ENCODE peak calls at places on chromosomes 16 and 17, in four cellular contexts. One of them, this sample, is unnamed.
A peak's percentile ranks its signal among the peaks of the same experiment; 100 is the strongest.

GRCh38 chr17:47279062-47279801 is 25.6 kb downstream of the ITGB3 start:
- DNase-seq in mucosa of descending colon: no peak
- DNase-seq in AG04449: peak; percentile 94
- DNase-seq in CD8-positive, alpha-beta T cell: no peak
- DNase-seq in this sample: peak; percentile 95

GRCh38 chr16:80754479-80754878 is 49.9 kb downstream of the CDYL2 start:
- DNase-seq in mucosa of descending colon: no peak
- DNase-seq in AG04449: no peak
- DNase-seq in CD8-positive, alpha-beta T cell: no peak
- DNase-seq in this sample: no peak

GRCh38 chr17:45092932-45093430 is 31.9 kb downstream of the NMT1 start:
- DNase-seq in mucosa of descending colon: peak; percentile 70
- DNase-seq in AG04449: peak; percentile 96
- DNase-seq in CD8-positive, alpha-beta T cell: no peak
- DNase-seq in this sample: peak; percentile 99

GRCh38 chr17:17693955-17694228 is 12.6 kb downstream of the RAI1 start:
- DNase-seq in mucosa of descending colon: no peak
- DNase-seq in AG04449: no peak
- DNase-seq in CD8-positive, alpha-beta T cell: no peak
- DNase-seq in this sample: no peak

GRCh38 chr17:48037036-48037881 is at the start of gene COPZ2:
- DNase-seq in mucosa of descending colon: peak; percentile 71
- DNase-seq in AG04449: no peak
- DNase-seq in CD8-positive, alpha-beta T cell: peak; percentile 51
- DNase-seq in this sample: peak; percentile 49

GRCh38 chr17:28827672-28828071 is 14.9 kb downstream of the FAM222B start:
- DNase-seq in mucosa of descending colon: no peak
- DNase-seq in AG04449: no peak
- DNase-seq in CD8-positive, alpha-beta T cell: no peak
- DNase-seq in this sample: no peak

GRCh38 chr16:55569025-55569424 is 2.5 kb downstream of the CAPNS2 start:
- DNase-seq in mucosa of descending colon: no peak
- DNase-seq in AG04449: no peak
- DNase-seq in CD8-positive, alpha-beta T cell: no peak
- DNase-seq in this sample: peak; percentile 83

GRCh38 chr16:79601978-79602609 is 1.6 kb upstream of the MAF start:
- DNase-seq in mucosa of descending colon: no peak
- DNase-seq in AG04449: no peak
- DNase-seq in CD8-positive, alpha-beta T cell: peak; percentile 73
- DNase-seq in this sample: peak; percentile 71

GRCh38 chr16:89170346-89171215 is 967 bp upstream of the CDH15 start:
- DNase-seq in mucosa of descending colon: peak; percentile 88
- DNase-seq in AG04449: no peak
- DNase-seq in CD8-positive, alpha-beta T cell: no peak
- DNase-seq in this sample: no peak

GRCh38 chr17:79459846-79460245 is 151.0 kb downstream of the RBFOX3 start:
- DNase-seq in mucosa of descending colon: no peak
- DNase-seq in AG04449: no peak
- DNase-seq in CD8-positive, alpha-beta T cell: no peak
- DNase-seq in this sample: no peak

GRCh38 chr17:48563385-48563838 is 14.7 kb downstream of the HOXB4 start:
- DNase-seq in mucosa of descending colon: no peak
- DNase-seq in AG04449: no peak
- DNase-seq in CD8-positive, alpha-beta T cell: no peak
- DNase-seq in this sample: peak; percentile 28

GRCh38 chr17:52648995-52649394 is 490.5 kb upstream of the CA10 start:
- DNase-seq in mucosa of descending colon: no peak
- DNase-seq in AG04449: no peak
- DNase-seq in CD8-positive, alpha-beta T cell: no peak
- DNase-seq in this sample: no peak

GRCh38 chr17:50148226-50149098 is 2.0 kb downstream of the PPP1R9B start:
- DNase-seq in mucosa of descending colon: peak; percentile 86
- DNase-seq in AG04449: no peak
- DNase-seq in CD8-positive, alpha-beta T cell: peak; percentile 47
- DNase-seq in this sample: peak; percentile 36

GRCh38 chr17:77995146-77995852 is 36.8 kb downstream of the TNRC6C start:
- DNase-seq in mucosa of descending colon: no peak
- DNase-seq in AG04449: no peak
- DNase-seq in CD8-positive, alpha-beta T cell: peak; percentile 12
- DNase-seq in this sample: peak; percentile 49

GRCh38 chr16:31435341-31436220 is 7.0 kb downstream of the ZNF843 start:
- DNase-seq in mucosa of descending colon: peak; percentile 40
- DNase-seq in AG04449: no peak
- DNase-seq in CD8-positive, alpha-beta T cell: no peak
- DNase-seq in this sample: no peak

GRCh38 chr17:75087558-75088453 is at the start of gene SLC16A5:
- DNase-seq in mucosa of descending colon: peak; percentile 94
- DNase-seq in AG04449: no peak
- DNase-seq in CD8-positive, alpha-beta T cell: peak; percentile 40
- DNase-seq in this sample: peak; percentile 41

GRCh38 chr17:50198026-50198669 is 3.3 kb downstream of the COL1A1 start:
- DNase-seq in mucosa of descending colon: peak; percentile 52
- DNase-seq in AG04449: no peak
- DNase-seq in CD8-positive, alpha-beta T cell: peak; percentile 34
- DNase-seq in this sample: peak; percentile 70

GRCh38 chr17:55601874-55602364 is 90.7 kb upstream of the SMIM36 start:
- DNase-seq in mucosa of descending colon: no peak
- DNase-seq in AG04449: no peak
- DNase-seq in CD8-positive, alpha-beta T cell: no peak
- DNase-seq in this sample: peak; percentile 87

GRCh38 chr17:35728551-35728950 is 2.9 kb upstream of the RASL10B start:
- DNase-seq in mucosa of descending colon: no peak
- DNase-seq in AG04449: no peak
- DNase-seq in CD8-positive, alpha-beta T cell: no peak
- DNase-seq in this sample: no peak

GRCh38 chr17:7633093-7633492 is 3.2 kb downstream of the SHBG start:
- DNase-seq in mucosa of descending colon: no peak
- DNase-seq in AG04449: no peak
- DNase-seq in CD8-positive, alpha-beta T cell: no peak
- DNase-seq in this sample: no peak

GRCh38 chr16:30715777-30716445 is 16.9 kb downstream of the SRCAP start:
- DNase-seq in mucosa of descending colon: no peak
- DNase-seq in AG04449: no peak
- DNase-seq in CD8-positive, alpha-beta T cell: peak; percentile 28
- DNase-seq in this sample: no peak

GRCh38 chr17:33328129-33328528 is 35.0 kb upstream of the ASIC2 start:
- DNase-seq in mucosa of descending colon: no peak
- DNase-seq in AG04449: no peak
- DNase-seq in CD8-positive, alpha-beta T cell: no peak
- DNase-seq in this sample: no peak

GRCh38 chr17:48262982-48263586 is 155.5 kb downstream of the SNX11 start:
- DNase-seq in mucosa of descending colon: no peak
- DNase-seq in AG04449: no peak
- DNase-seq in CD8-positive, alpha-beta T cell: no peak
- DNase-seq in this sample: no peak

GRCh38 chr16:22098538-22099255 is 6.4 kb downstream of the VWA3A start:
- DNase-seq in mucosa of descending colon: no peak
- DNase-seq in AG04449: no peak
- DNase-seq in CD8-positive, alpha-beta T cell: no peak
- DNase-seq in this sample: peak; percentile 55

GRCh38 chr17:30942311-30943079 is 20.8 kb downstream of the ADAP2 start:
- DNase-seq in mucosa of descending colon: no peak
- DNase-seq in AG04449: no peak
- DNase-seq in CD8-positive, alpha-beta T cell: no peak
- DNase-seq in this sample: no peak

GRCh38 chr16:88285514-88285822 is 97.3 kb upstream of the ZNF469 start:
- DNase-seq in mucosa of descending colon: peak; percentile 34
- DNase-seq in AG04449: no peak
- DNase-seq in CD8-positive, alpha-beta T cell: no peak
- DNase-seq in this sample: no peak

GRCh38 chr17:55825213-55825612 is 74.4 kb downstream of the PCTP start:
- DNase-seq in mucosa of descending colon: no peak
- DNase-seq in AG04449: no peak
- DNase-seq in CD8-positive, alpha-beta T cell: no peak
- DNase-seq in this sample: no peak

GRCh38 chr17:82767041-82767754 is 15.3 kb downstream of the TBCD start:
- DNase-seq in mucosa of descending colon: no peak
- DNase-seq in AG04449: no peak
- DNase-seq in CD8-positive, alpha-beta T cell: no peak
- DNase-seq in this sample: peak; percentile 36

GRCh38 chr17:19302791-19303233 is 59.7 kb downstream of the B9D1 start:
- DNase-seq in mucosa of descending colon: no peak
- DNase-seq in AG04449: no peak
- DNase-seq in CD8-positive, alpha-beta T cell: no peak
- DNase-seq in this sample: no peak

GRCh38 chr16:87806608-87807546 is 41.1 kb upstream of the KLHDC4 start:
- DNase-seq in mucosa of descending colon: peak; percentile 77
- DNase-seq in AG04449: peak; percentile 63
- DNase-seq in CD8-positive, alpha-beta T cell: peak; percentile 40
- DNase-seq in this sample: peak; percentile 95

GRCh38 chr16:83878838-83879237 is 20.1 kb upstream of the MLYCD start:
- DNase-seq in mucosa of descending colon: no peak
- DNase-seq in AG04449: no peak
- DNase-seq in CD8-positive, alpha-beta T cell: no peak
- DNase-seq in this sample: peak; percentile 77

GRCh38 chr17:146983-147761 is 9.8 kb downstream of the SCGB1C2 start:
- DNase-seq in mucosa of descending colon: peak; percentile 41
- DNase-seq in AG04449: no peak
- DNase-seq in CD8-positive, alpha-beta T cell: no peak
- DNase-seq in this sample: no peak

GRCh38 chr17:9522074-9522473 is 53.5 kb downstream of the STX8 start:
- DNase-seq in mucosa of descending colon: no peak
- DNase-seq in AG04449: no peak
- DNase-seq in CD8-positive, alpha-beta T cell: no peak
- DNase-seq in this sample: peak; percentile 77
- TF ChIP-seq CTCF in mucosa of descending colon: no peak
- TF ChIP-seq CTCF in AG04449: peak; percentile 58
- TF ChIP-seq CTCF in CD8-positive, alpha-beta T cell: no peak
- TF ChIP-seq CTCF in this sample: peak; percentile 62

DNA sequence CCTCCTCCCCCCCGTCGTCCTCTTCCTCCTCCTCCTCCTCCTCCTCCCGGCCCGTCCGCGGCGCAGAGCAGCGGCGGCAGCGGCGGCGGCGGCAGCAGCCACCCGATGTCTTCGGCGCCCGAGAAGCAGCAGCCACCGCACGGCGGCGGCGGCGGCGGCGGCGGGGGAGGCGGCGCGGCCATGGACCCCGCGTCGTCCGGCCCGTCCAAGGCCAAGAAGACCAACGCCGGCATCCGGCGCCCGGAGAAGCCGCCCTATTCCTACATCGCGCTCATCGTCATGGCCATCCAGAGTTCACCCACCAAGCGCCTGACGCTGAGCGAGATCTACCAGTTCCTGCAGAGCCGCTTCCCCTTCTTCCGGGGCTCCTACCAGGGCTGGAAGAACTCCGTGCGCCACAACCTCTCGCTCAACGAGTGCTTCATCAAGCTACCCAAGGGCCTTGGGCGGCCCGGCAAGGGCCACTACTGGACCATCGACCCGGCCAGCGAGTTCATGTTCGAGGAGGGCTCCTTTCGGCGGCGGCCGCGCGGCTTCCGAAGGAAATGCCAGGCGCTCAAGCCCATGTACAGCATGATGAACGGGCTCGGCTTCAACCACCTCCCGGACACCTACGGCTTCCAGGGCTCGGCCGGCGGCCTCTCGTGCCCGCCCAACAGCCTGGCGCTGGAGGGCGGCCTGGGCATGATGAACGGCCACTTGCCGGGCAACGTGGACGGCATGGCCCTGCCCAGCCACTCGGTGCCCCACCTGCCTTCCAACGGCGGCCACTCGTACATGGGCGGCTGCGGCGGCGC is at the start of gene FOXF1:
- DNase-seq in mucosa of descending colon: no peak
- DNase-seq in AG04449: no peak
- DNase-seq in CD8-positive, alpha-beta T cell: no peak
- DNase-seq in this sample: peak; percentile 67
- H3K4me3 ChIP-seq in mucosa of descending colon: peak within 1 kb of the TSS; percentile 36
- H3K4me3 ChIP-seq in AG04449: peak within 1 kb of the TSS; percentile 64
- H3K4me3 ChIP-seq in CD8-positive, alpha-beta T cell: no peak within 1 kb of the TSS
- H3K4me3 ChIP-seq in this sample: peak within 1 kb of the TSS; percentile 69

DNA sequence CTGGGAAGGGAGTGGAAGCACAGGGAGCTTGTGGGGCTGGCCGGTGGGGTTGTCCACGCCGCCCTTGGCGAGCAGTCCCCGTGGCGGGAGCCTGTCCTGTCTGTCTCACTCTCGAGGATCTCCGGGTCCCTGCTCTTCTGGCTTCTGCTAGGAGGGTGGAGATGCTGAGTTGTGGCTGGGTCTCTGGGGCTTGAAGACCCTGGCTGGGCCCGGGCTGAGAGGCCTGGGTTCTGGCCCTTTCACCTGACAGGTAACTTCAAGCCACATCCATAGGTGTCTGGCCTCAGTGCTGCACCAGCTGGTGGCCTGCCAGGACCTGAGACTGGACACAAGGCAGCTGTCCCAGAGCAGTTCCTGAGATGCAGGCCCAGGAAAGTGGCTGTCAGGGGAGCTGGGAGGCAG is 46.7 kb downstream of the PRMT7 start:
- DNase-seq in mucosa of descending colon: peak; percentile 47
- DNase-seq in AG04449: no peak
- DNase-seq in CD8-positive, alpha-beta T cell: no peak
- DNase-seq in this sample: no peak
- TF ChIP-seq CTCF in mucosa of descending colon: no peak
- TF ChIP-seq CTCF in AG04449: no peak
- TF ChIP-seq CTCF in CD8-positive, alpha-beta T cell: no peak
- TF ChIP-seq CTCF in this sample: no peak

GRCh38 chr16:1560153-1560552 is 26.7 kb downstream of the TMEM204 start:
- DNase-seq in mucosa of descending colon: no peak
- DNase-seq in AG04449: no peak
- DNase-seq in CD8-positive, alpha-beta T cell: no peak
- DNase-seq in this sample: no peak
- H3K4me3 ChIP-seq in mucosa of descending colon: no peak overlapping the region
- H3K4me3 ChIP-seq in AG04449: no peak overlapping the region
- H3K4me3 ChIP-seq in CD8-positive, alpha-beta T cell: no peak overlapping the region
- H3K4me3 ChIP-seq in this sample: no peak overlapping the region